ENCODE peak calls at places on chromosome 22, in six cellular contexts. One of them, this sample, is unnamed.
A peak's percentile ranks its signal among the peaks of the same experiment; 100 is the strongest.

GRCh38 chr22:29096736-29097669 is 24.2 kb downstream of the KREMEN1 start:
- DNase-seq in omental fat pad: no peak
- DNase-seq in astrocyte of the cerebellum: no peak
- DNase-seq in GM20000: no peak
- DNase-seq in body of pancreas: peak; percentile 22
- DNase-seq in right lobe of liver: no peak
- DNase-seq in this sample: no peak

GRCh38 chr22:36467042-36467810 is 14.2 kb downstream of the TXN2 start:
- DNase-seq in right lobe of liver: peak; percentile 56
- DNase-seq in astrocyte of the cerebellum: peak; percentile 71
- DNase-seq in GM20000: no peak
- DNase-seq in body of pancreas: no peak
- DNase-seq in omental fat pad: no peak
- DNase-seq in this sample: no peak

GRCh38 chr22:20741634-20742581 is 32.0 kb upstream of the SERPIND1 start:
- DNase-seq in body of pancreas: peak; percentile 60
- DNase-seq in omental fat pad: no peak
- DNase-seq in right lobe of liver: no peak
- DNase-seq in astrocyte of the cerebellum: no peak
- DNase-seq in GM20000: peak; percentile 66
- DNase-seq in this sample: no peak

GRCh38 chr22:40156001-40156516 is 21.7 kb upstream of the TNRC6B start:
- DNase-seq in GM20000: no peak
- DNase-seq in omental fat pad: no peak
- DNase-seq in right lobe of liver: peak; percentile 78
- DNase-seq in astrocyte of the cerebellum: no peak
- DNase-seq in body of pancreas: peak; percentile 66
- DNase-seq in this sample: no peak

GRCh38 chr22:34105461-34106062 is 185.3 kb upstream of the LARGE1 start:
- DNase-seq in GM20000: peak; percentile 25
- DNase-seq in body of pancreas: peak; percentile 68
- DNase-seq in astrocyte of the cerebellum: no peak
- DNase-seq in omental fat pad: peak; percentile 52
- DNase-seq in right lobe of liver: peak; percentile 70
- DNase-seq in this sample: no peak

GRCh38 chr22:43439368-43440102 is 27.7 kb downstream of the MPPED1 start:
- DNase-seq in right lobe of liver: no peak
- DNase-seq in astrocyte of the cerebellum: no peak
- DNase-seq in body of pancreas: no peak
- DNase-seq in omental fat pad: no peak
- DNase-seq in GM20000: no peak
- DNase-seq in this sample: no peak

GRCh38 chr22:44037519-44038370 is 13.6 kb downstream of the PARVB start:
- DNase-seq in astrocyte of the cerebellum: peak; percentile 75
- DNase-seq in body of pancreas: no peak
- DNase-seq in GM20000: no peak
- DNase-seq in omental fat pad: no peak
- DNase-seq in right lobe of liver: no peak
- DNase-seq in this sample: no peak

GRCh38 chr22:42946551-42947198 is 68.3 kb downstream of the PACSIN2 start:
- DNase-seq in omental fat pad: no peak
- DNase-seq in right lobe of liver: no peak
- DNase-seq in astrocyte of the cerebellum: no peak
- DNase-seq in GM20000: no peak
- DNase-seq in body of pancreas: no peak
- DNase-seq in this sample: no peak

GRCh38 chr22:28714043-28714442 is 27.6 kb downstream of the CHEK2 start:
- DNase-seq in body of pancreas: no peak
- DNase-seq in right lobe of liver: no peak
- DNase-seq in GM20000: no peak
- DNase-seq in astrocyte of the cerebellum: no peak
- DNase-seq in omental fat pad: no peak
- DNase-seq in this sample: no peak

GRCh38 chr22:20031732-20032406 is 11.0 kb downstream of the TANGO2 start:
- DNase-seq in GM20000: no peak
- DNase-seq in astrocyte of the cerebellum: no peak
- DNase-seq in right lobe of liver: no peak
- DNase-seq in body of pancreas: no peak
- DNase-seq in omental fat pad: no peak
- DNase-seq in this sample: no peak

GRCh38 chr22:49427941-49428340 is 399.7 kb downstream of the BRD1 start:
- DNase-seq in GM20000: no peak
- DNase-seq in omental fat pad: no peak
- DNase-seq in astrocyte of the cerebellum: no peak
- DNase-seq in right lobe of liver: peak; percentile 18
- DNase-seq in body of pancreas: no peak
- DNase-seq in this sample: no peak

GRCh38 chr22:29334148-29334547 is 18.7 kb upstream of the RASL10A start:
- DNase-seq in omental fat pad: no peak
- DNase-seq in GM20000: no peak
- DNase-seq in astrocyte of the cerebellum: no peak
- DNase-seq in right lobe of liver: no peak
- DNase-seq in body of pancreas: no peak
- DNase-seq in this sample: no peak

GRCh38 chr22:40203568-40203967 is 25.8 kb downstream of the TNRC6B start:
- DNase-seq in omental fat pad: no peak
- DNase-seq in astrocyte of the cerebellum: no peak
- DNase-seq in GM20000: peak; percentile 42
- DNase-seq in body of pancreas: no peak
- DNase-seq in right lobe of liver: no peak
- DNase-seq in this sample: no peak

GRCh38 chr22:48594757-48595510 is 1232.7 kb downstream of the BRD1 start:
- DNase-seq in GM20000: no peak
- DNase-seq in astrocyte of the cerebellum: no peak
- DNase-seq in right lobe of liver: no peak
- DNase-seq in omental fat pad: no peak
- DNase-seq in body of pancreas: no peak
- DNase-seq in this sample: no peak

GRCh38 chr22:26601726-26602125 is 11.8 kb upstream of the TPST2 start:
- DNase-seq in body of pancreas: no peak
- DNase-seq in astrocyte of the cerebellum: no peak
- DNase-seq in right lobe of liver: no peak
- DNase-seq in GM20000: no peak
- DNase-seq in omental fat pad: no peak
- DNase-seq in this sample: peak; percentile 72

GRCh38 chr22:44668190-44668885 is 33.7 kb upstream of the PRR5 start:
- DNase-seq in right lobe of liver: no peak
- DNase-seq in GM20000: peak; percentile 40
- DNase-seq in omental fat pad: no peak
- DNase-seq in body of pancreas: no peak
- DNase-seq in astrocyte of the cerebellum: no peak
- DNase-seq in this sample: peak; percentile 76

GRCh38 chr22:28917747-28918543 is 34.6 kb downstream of the ZNRF3 start:
- DNase-seq in omental fat pad: no peak
- DNase-seq in astrocyte of the cerebellum: peak; percentile 66
- DNase-seq in GM20000: no peak
- DNase-seq in body of pancreas: peak; percentile 57
- DNase-seq in right lobe of liver: no peak
- DNase-seq in this sample: peak; percentile 41

GRCh38 chr22:43828711-43829447 is 16.8 kb upstream of the EFCAB6 start:
- DNase-seq in body of pancreas: no peak
- DNase-seq in GM20000: no peak
- DNase-seq in right lobe of liver: peak; percentile 41
- DNase-seq in astrocyte of the cerebellum: no peak
- DNase-seq in omental fat pad: no peak
- DNase-seq in this sample: no peak

GRCh38 chr22:35882226-35883027 is 146.2 kb downstream of the RBFOX2 start:
- DNase-seq in astrocyte of the cerebellum: no peak
- DNase-seq in body of pancreas: no peak
- DNase-seq in GM20000: no peak
- DNase-seq in omental fat pad: no peak
- DNase-seq in right lobe of liver: no peak
- DNase-seq in this sample: no peak

GRCh38 chr22:36334838-36335603 is 52.7 kb downstream of the MYH9 start:
- DNase-seq in right lobe of liver: no peak
- DNase-seq in omental fat pad: no peak
- DNase-seq in body of pancreas: peak; percentile 62
- DNase-seq in astrocyte of the cerebellum: no peak
- DNase-seq in GM20000: no peak
- DNase-seq in this sample: no peak

GRCh38 chr22:20807315-20807752 is 33.4 kb downstream of the SERPIND1 start:
- DNase-seq in GM20000: no peak
- DNase-seq in right lobe of liver: peak; percentile 28
- DNase-seq in omental fat pad: no peak
- DNase-seq in astrocyte of the cerebellum: peak; percentile 27
- DNase-seq in body of pancreas: no peak
- DNase-seq in this sample: peak; percentile 26

GRCh38 chr22:45966320-45966891 is 10.6 kb downstream of the WNT7B start:
- DNase-seq in GM20000: no peak
- DNase-seq in astrocyte of the cerebellum: no peak
- DNase-seq in right lobe of liver: no peak
- DNase-seq in body of pancreas: peak; percentile 31
- DNase-seq in omental fat pad: no peak
- DNase-seq in this sample: no peak

GRCh38 chr22:20093437-20093836 is 13.4 kb downstream of the DGCR8 start:
- DNase-seq in right lobe of liver: peak; percentile 97
- DNase-seq in GM20000: no peak
- DNase-seq in omental fat pad: no peak
- DNase-seq in body of pancreas: no peak
- DNase-seq in astrocyte of the cerebellum: no peak
- DNase-seq in this sample: no peak

GRCh38 chr22:30212363-30212995 is 34.1 kb downstream of the LIF start:
- DNase-seq in right lobe of liver: no peak
- DNase-seq in GM20000: no peak
- DNase-seq in omental fat pad: peak; percentile 52
- DNase-seq in astrocyte of the cerebellum: peak; percentile 95
- DNase-seq in body of pancreas: peak; percentile 68
- DNase-seq in this sample: peak; percentile 28

GRCh38 chr22:47275479-47276218 is 513.2 kb downstream of the TBC1D22A start:
- DNase-seq in right lobe of liver: no peak
- DNase-seq in omental fat pad: no peak
- DNase-seq in GM20000: no peak
- DNase-seq in astrocyte of the cerebellum: no peak
- DNase-seq in body of pancreas: no peak
- DNase-seq in this sample: no peak
- TF ChIP-seq CTCF in right lobe of liver: no peak
- TF ChIP-seq CTCF in omental fat pad: no peak
- TF ChIP-seq CTCF in GM20000: no peak
- TF ChIP-seq CTCF in astrocyte of the cerebellum: peak; percentile 35
- TF ChIP-seq CTCF in body of pancreas: no peak
- TF ChIP-seq CTCF in this sample: peak; percentile 52

GRCh38 chr22:18119409-18120110 is 9.0 kb downstream of the TUBA8 start:
- DNase-seq in body of pancreas: no peak
- DNase-seq in omental fat pad: no peak
- DNase-seq in right lobe of liver: no peak
- DNase-seq in astrocyte of the cerebellum: no peak
- DNase-seq in GM20000: no peak
- DNase-seq in this sample: no peak
- TF ChIP-seq CTCF in body of pancreas: no peak
- TF ChIP-seq CTCF in omental fat pad: no peak
- TF ChIP-seq CTCF in right lobe of liver: no peak
- TF ChIP-seq CTCF in astrocyte of the cerebellum: no peak
- TF ChIP-seq CTCF in GM20000: no peak
- TF ChIP-seq CTCF in this sample: no peak

GRCh38 chr22:38506118-38506962 is at the start of gene DDX17:
- DNase-seq in omental fat pad: peak; percentile 74
- DNase-seq in right lobe of liver: peak; percentile 93
- DNase-seq in body of pancreas: peak; percentile 95
- DNase-seq in astrocyte of the cerebellum: peak; percentile 94
- DNase-seq in GM20000: peak; percentile 93
- DNase-seq in this sample: no peak
- TF ChIP-seq CTCF in omental fat pad: no peak
- TF ChIP-seq CTCF in right lobe of liver: no peak
- TF ChIP-seq CTCF in body of pancreas: no peak
- TF ChIP-seq CTCF in astrocyte of the cerebellum: no peak
- TF ChIP-seq CTCF in GM20000: no peak
- TF ChIP-seq CTCF in this sample: no peak

DNA sequence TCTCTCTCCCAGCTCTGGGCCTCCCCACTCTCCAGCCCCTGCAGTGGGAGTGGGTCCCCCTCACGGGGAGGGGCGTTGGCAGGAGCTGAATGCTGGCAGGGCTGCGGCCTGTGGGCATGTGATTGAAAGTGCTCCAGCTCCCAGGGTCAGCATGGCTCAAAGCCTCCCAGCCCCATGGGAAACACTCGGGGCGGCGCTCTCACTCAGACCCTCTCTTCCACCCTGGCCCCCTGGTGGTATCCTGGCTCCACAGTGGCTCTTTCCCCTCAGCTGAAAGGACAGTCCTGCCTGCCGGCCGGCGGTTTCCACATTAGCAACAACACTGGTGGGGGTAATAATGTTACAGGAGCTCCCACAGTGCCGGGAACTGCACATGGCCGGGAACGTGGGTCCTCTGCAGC is 35.5 kb downstream of the POLR3H start:
- DNase-seq in GM20000: no peak
- DNase-seq in astrocyte of the cerebellum: no peak
- DNase-seq in body of pancreas: no peak
- DNase-seq in omental fat pad: no peak
- DNase-seq in right lobe of liver: no peak
- DNase-seq in this sample: no peak
- TF ChIP-seq CTCF in GM20000: no peak
- TF ChIP-seq CTCF in astrocyte of the cerebellum: peak; percentile 57
- TF ChIP-seq CTCF in body of pancreas: no peak
- TF ChIP-seq CTCF in omental fat pad: no peak
- TF ChIP-seq CTCF in right lobe of liver: no peak
- TF ChIP-seq CTCF in this sample: peak; percentile 34

GRCh38 chr22:24230911-24231656 is 13.8 kb downstream of the GGT5 start:
- DNase-seq in astrocyte of the cerebellum: no peak
- DNase-seq in omental fat pad: no peak
- DNase-seq in GM20000: peak; percentile 80
- DNase-seq in body of pancreas: peak; percentile 70
- DNase-seq in right lobe of liver: peak; percentile 67
- DNase-seq in this sample: no peak
- TF ChIP-seq CTCF in astrocyte of the cerebellum: peak; percentile 27
- TF ChIP-seq CTCF in omental fat pad: no peak
- TF ChIP-seq CTCF in GM20000: peak; percentile 45
- TF ChIP-seq CTCF in body of pancreas: peak; percentile 55
- TF ChIP-seq CTCF in right lobe of liver: peak; percentile 42
- TF ChIP-seq CTCF in this sample: peak; percentile 63

DNA sequence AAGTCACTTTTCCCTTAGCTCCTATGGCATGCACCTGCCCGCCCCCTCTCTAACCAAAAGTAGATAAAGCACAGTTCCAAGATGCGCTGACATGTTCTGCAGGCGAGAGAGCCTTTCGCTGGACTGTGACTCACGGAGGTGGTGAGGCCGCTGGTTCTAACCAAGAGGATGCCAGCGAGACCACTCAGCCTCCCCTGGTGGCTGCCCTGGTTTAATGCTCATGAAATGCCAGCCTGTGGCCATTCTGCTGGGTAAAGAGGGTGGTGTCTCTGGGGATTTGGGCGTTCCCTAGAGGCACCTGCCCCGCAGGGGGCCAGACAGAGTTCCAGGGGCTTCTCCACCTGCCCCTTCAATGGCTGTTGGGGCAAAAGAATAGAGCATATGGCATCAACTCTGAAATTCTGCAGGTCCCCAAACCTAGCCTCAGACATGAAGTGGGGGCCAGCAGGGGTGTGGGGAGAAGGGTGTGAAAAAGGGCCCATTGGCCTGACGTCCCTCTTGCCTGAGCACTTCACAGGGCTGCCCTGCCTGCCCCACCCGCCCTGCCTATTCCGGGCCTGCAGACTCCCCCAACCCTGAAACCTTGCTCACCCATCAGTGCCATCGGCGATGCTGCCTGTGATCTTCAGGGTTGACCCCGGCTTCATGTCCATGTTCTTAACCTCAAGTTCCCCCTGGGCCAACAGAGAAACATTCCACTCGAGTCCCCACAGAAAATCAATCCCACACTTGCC is 8.5 kb downstream of the LGALS2 start:
- DNase-seq in right lobe of liver: no peak
- DNase-seq in body of pancreas: peak; percentile 57
- DNase-seq in GM20000: no peak
- DNase-seq in omental fat pad: no peak
- DNase-seq in astrocyte of the cerebellum: no peak
- DNase-seq in this sample: no peak
- TF ChIP-seq CTCF in right lobe of liver: no peak
- TF ChIP-seq CTCF in body of pancreas: no peak
- TF ChIP-seq CTCF in GM20000: no peak
- TF ChIP-seq CTCF in omental fat pad: no peak
- TF ChIP-seq CTCF in astrocyte of the cerebellum: peak; percentile 12
- TF ChIP-seq CTCF in this sample: peak; percentile 49

This sample was measured in chondrocyte.